ENCODE peak calls at places on chromosomes 16 and 17, in five cellular contexts. S, J, M, Q and L are unnamed samples. For H3K9me3 and H3K4me1, the result is how much of the 10 kb centered on the place peaks cover.

GRCh38 chr16:68041783-68042182 is 18.7 kb downstream of the DUS2 start:
- DNase-seq in Q (no peak), J (no peak), M (no peak), S (no peak), L (no peak)

GRCh38 chr17:68800731-68801130 is 154.5 kb downstream of the ABCA8 start:
- DNase-seq in J (no peak), M (no peak), Q (no peak), S (no peak), L (no peak)

GRCh38 chr17:58413684-58414083 is 3.6 kb downstream of the RNF43 start:
- DNase-seq in M (no peak), S (no peak), Q (no peak), J (no peak), L (no peak)

GRCh38 chr17:48915459-48916282 is 7.5 kb downstream of the UBE2Z start:
- DNase-seq in S (no peak), M (peak), Q (no peak), J (no peak), L (peak)

GRCh38 chr16:69747115-69747514 is 7.6 kb downstream of the NOB1 start:
- DNase-seq in J (no peak), Q (no peak), M (no peak), S (no peak), L (no peak)

GRCh38 chr16:3691778-3692177 is 25.5 kb downstream of the TRAP1 start:
- DNase-seq in Q (no peak), M (no peak), J (no peak), S (peak), L (no peak)

GRCh38 chr16:1038932-1039331 is 33.6 kb upstream of the SSTR5 start:
- DNase-seq in S (peak), M (no peak), J (no peak), Q (no peak), L (no peak)

GRCh38 chr17:72336026-72336803 is 215.4 kb downstream of the SOX9 start:
- DNase-seq in M (no peak), Q (no peak), S (no peak), J (no peak), L (no peak)

GRCh38 chr17:29138991-29139682 is 41.1 kb downstream of the MYO18A start:
- DNase-seq in Q (peak), M (no peak), S (peak), J (peak), L (no peak)

GRCh38 chr16:72284042-72284789 is 112.3 kb upstream of the PMFBP1 start:
- DNase-seq in J (no peak), M (no peak), S (no peak), Q (no peak), L (no peak)

GRCh38 chr17:70169707-70170597 is 620 bp downstream of the KCNJ2 start:
- DNase-seq in Q (no peak), M (no peak), S (peak), J (no peak), L (no peak)

GRCh38 chr16:53041196-53041977 is 11.3 kb downstream of the CHD9NB start:
- DNase-seq in S (peak), M (no peak), Q (no peak), J (no peak), L (no peak)

GRCh38 chr16:49594706-49595534 is 221.3 kb downstream of the C16orf78 start:
- DNase-seq in S (no peak), J (no peak), Q (no peak), M (no peak), L (no peak)

GRCh38 chr17:19313066-19313745 is 49.3 kb downstream of the B9D1 start:
- DNase-seq in Q (no peak), M (no peak), J (no peak), S (no peak), L (no peak)

GRCh38 chr16:50613281-50613991 is 65.2 kb downstream of the NKD1 start:
- DNase-seq in Q (no peak), J (no peak), S (peak), M (no peak), L (no peak)

GRCh38 chr17:64585146-64585545 is 77.0 kb downstream of the SMURF2 start:
- DNase-seq in J (no peak), Q (no peak), S (no peak), M (no peak), L (no peak)

GRCh38 chr17:19248923-19249574 is 11.9 kb downstream of the EPN2 start:
- DNase-seq in S (peak), Q (no peak), J (no peak), M (no peak), L (no peak)

GRCh38 chr17:28117304-28117703 is 74.8 kb downstream of the NLK start:
- DNase-seq in M (no peak), J (no peak), S (no peak), Q (no peak), L (no peak)

GRCh38 chr17:33745047-33745783 is 452.1 kb upstream of the ASIC2 start:
- DNase-seq in J (no peak), M (no peak), Q (no peak), S (no peak), L (no peak)

GRCh38 chr17:20092292-20092867 is 83.2 kb downstream of the SPECC1 start:
- DNase-seq in J (no peak), Q (no peak), S (no peak), M (no peak), L (no peak)

GRCh38 chr17:34519286-34519685 is 60.1 kb upstream of the TMEM132E start:
- DNase-seq in S (no peak), Q (no peak), J (no peak), M (peak), L (no peak)

GRCh38 chr17:32491371-32492280 is 4.8 kb downstream of the CDK5R1 start:
- DNase-seq in S (no peak), M (no peak), J (no peak), Q (peak), L (no peak)

GRCh38 chr17:67770539-67770938 is 52.8 kb downstream of the NOL11 start:
- DNase-seq in J (no peak), M (no peak), Q (no peak), S (no peak), L (no peak)

GRCh38 chr16:27725271-27726010 is 175.5 kb downstream of the KATNIP start:
- DNase-seq in S (no peak), J (no peak), Q (no peak), M (no peak), L (no peak)

GRCh38 chr16:4500283-4500682 is 24.1 kb downstream of the HMOX2 start:
- DNase-seq in S (no peak), J (no peak), Q (no peak), M (peak), L (no peak)

GRCh38 chr16:67538666-67539101 is 10.1 kb downstream of the RIPOR1 start:
- DNase-seq in Q (no peak), S (peak), M (no peak), J (no peak), L (no peak)

GRCh38 chr16:67872131-67872630 is 671 bp upstream of the EDC4 start:
- DNase-seq in M (no peak), S (peak), Q (no peak), J (no peak), L (no peak)

GRCh38 chr17:35846055-35846809 is 22.5 kb downstream of the HEATR9 start:
- DNase-seq in M (no peak), S (no peak), Q (no peak), J (no peak), L (no peak)

DNA sequence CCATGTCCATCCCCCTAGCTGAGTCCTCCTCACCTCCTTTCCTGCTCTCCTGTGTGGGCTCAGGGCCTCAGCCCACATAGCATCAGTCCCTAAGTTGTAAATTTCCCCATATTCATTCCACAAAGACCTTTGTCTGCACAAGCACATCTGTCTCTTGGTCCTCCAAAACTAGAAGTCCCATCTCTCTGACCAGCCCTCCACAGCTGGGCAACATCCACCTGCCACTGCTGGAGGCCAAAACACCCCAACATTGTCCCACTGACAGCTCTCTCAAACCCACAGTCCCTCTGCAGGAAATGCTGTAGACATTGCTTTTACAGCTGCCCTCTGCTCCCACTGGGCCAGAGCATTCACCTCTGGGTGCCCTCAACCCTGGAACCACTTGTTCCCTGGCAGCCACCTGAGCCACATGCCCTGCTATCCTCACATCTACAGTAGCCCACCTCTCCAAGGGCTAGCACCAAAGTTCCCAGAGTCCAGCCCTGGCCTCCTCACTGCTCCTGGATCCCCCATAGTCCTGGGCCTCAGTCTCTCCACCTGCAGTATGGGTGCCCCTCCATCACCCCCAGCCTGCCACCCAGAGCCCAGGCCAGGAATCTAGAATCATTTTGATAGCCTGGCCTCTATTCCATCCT is 1722.7 kb downstream of the TP53TG3F start:
- DNase-seq in S (no peak), J (no peak), Q (no peak), M (no peak), L (no peak)
- H3K9me3 ChIP-seq in S (under half), J (under half), Q (under half), M (under half), L (under half)

GRCh38 chr17:74860229-74860998 is 729 bp upstream of the GRIN2C start:
- DNase-seq in S (no peak), M (no peak), J (no peak), Q (no peak), L (no peak)

GRCh38 chr17:74860999-74861553 is 1.4 kb upstream of the GRIN2C start:
- DNase-seq in M (no peak), J (no peak), Q (no peak), S (no peak), L (no peak)

GRCh38 chr17:74858672-74859438 is 830 bp downstream of the GRIN2C start:
- DNase-seq in S (no peak), M (no peak), J (no peak), Q (no peak), L (no peak)

GRCh38 chr17:74861554-74862107 is 1.9 kb upstream of the GRIN2C start:
- DNase-seq in J (no peak), Q (no peak), S (peak), M (no peak), L (no peak)

DNA sequence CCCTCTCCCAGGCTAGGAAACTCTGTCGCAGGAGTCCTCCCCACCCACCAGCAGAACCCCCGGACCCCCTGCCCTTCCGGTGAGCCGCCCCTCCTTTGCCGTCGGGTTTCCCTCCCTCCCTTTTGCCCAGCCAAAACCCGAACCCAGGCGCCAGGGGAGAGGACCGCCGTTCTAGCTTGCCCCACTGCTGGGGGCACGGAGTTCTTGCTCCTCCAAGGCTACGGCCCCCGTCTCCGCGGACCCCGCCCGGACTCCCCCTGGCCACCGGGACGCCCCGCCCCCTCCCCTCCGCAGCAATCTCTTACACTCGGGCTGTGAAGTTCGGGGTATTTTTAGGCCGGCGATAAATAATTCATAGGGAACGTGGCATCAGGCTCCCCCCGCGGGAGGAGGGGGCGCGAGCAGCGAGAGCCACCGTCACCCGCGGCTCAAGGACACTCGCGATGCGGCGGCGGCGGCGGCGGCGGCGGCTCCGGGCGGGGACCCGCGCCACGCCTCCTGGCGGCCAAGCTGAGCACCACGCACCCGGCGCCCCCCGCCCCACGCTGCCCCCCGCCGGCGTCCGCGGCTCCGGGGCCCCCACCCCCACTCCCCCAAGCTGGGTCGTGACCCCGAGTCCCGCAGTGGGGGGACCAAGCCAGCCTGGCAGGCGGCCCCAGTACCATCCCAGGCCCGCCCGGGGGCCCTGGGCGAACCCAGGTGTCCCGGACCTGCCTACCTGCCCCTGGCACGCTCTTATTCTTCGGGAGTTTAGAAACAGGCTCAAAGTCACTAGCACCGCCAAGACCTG is at the start of gene GRIN2C:
- DNase-seq in M (no peak), J (no peak), S (peak), Q (no peak), L (no peak)
- H3K4me3 ChIP-seq in M (peak), J (no peak), S (peak), Q (no peak), L (peak)

GRCh38 chr17:80592243-80592642 is 47.6 kb downstream of the RPTOR start:
- DNase-seq in S (no peak), J (no peak), M (no peak), Q (no peak), L (no peak)

GRCh38 chr17:80593171-80593570 is 48.5 kb downstream of the RPTOR start:
- DNase-seq in M (no peak), J (no peak), S (no peak), Q (no peak), L (no peak)

GRCh38 chr17:80596760-80597608 is 52.3 kb downstream of the RPTOR start:
- DNase-seq in M (no peak), Q (no peak), S (no peak), J (no peak), L (no peak)

GRCh38 chr17:80591788-80592187 is 47.1 kb downstream of the RPTOR start:
- DNase-seq in J (no peak), Q (no peak), S (no peak), M (no peak), L (no peak)

GRCh38 chr17:80594666-80595269 is 50.1 kb downstream of the RPTOR start:
- DNase-seq in S (no peak), Q (no peak), M (no peak), J (no peak), L (no peak)
- H3K4me1 ChIP-seq in S (under half), Q (under half), M (under half), J (under half), L (under half)

GRCh38 chr16:10579575-10579964 is 828 bp downstream of the EMP2 start:
- DNase-seq in Q (no peak), J (no peak), S (no peak), M (no peak), L (no peak)
- H3K9me3 ChIP-seq in Q (under half), J (under half), S (under half), M (under half), L (under half)

DNA sequence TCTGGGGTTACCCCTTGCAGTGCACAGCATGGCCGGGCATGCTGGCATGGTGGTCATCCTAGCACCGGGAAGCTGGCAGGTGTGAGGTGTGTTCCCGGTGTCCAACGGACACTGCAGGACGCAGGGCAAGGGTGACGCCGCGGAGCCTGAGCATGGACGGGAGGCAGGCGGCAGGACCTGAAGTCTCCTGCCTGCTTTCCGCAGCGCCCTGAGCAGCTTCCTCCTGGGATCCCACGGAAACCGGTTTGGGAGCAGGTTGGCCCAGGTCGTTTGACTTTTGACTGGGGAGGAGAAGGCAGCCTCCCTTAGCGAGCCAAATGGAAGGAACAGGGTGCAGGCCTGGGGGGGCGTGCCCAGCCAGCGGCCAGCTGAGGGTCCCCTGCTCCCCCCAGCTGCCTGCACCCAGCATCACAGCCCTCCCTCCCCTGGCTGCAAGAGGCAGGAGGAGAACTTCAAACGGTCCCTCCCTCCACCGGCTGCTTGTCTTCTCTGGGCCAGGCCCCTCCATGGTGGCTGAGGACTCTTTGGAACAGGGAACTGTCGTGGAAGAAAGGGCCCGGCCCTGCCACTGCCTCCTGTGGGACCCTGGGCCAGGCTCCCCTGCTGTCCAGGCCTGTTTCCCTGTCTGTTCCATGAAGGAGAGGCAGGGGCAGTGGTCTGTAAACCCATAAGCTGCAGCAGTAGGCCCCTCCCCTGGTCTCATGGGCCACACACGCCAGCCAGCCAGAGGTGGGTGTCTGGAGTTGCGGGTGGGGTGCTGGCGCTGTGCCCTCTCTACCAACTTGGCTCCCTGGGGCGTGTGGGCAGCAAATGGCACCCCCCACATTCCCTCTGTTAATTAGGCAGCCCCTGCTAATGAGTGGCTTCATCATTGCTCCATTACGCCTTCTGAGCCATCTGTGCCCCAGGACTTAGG is 7.9 kb upstream of the ADGRG1 start:
- DNase-seq in M (no peak), J (peak), Q (no peak), S (no peak), L (no peak)
- H3K4me3 ChIP-seq in M (no peak), J (peak), Q (no peak), S (no peak), L (no peak)

GRCh38 chr17:82237083-82237745 is 8.4 kb downstream of the SLC16A3 start:
- DNase-seq in Q (no peak), S (peak), M (no peak), J (no peak), L (no peak)

GRCh38 chr17:82239401-82239925 is 10.6 kb downstream of the SLC16A3 start:
- DNase-seq in S (peak), M (no peak), Q (no peak), J (no peak), L (no peak)

GRCh38 chr17:82239926-82240505 is 11.2 kb downstream of the SLC16A3 start:
- DNase-seq in Q (no peak), S (peak), M (no peak), J (no peak), L (no peak)

GRCh38 chr17:82237746-82238561 is 9.1 kb downstream of the SLC16A3 start:
- DNase-seq in J (no peak), M (no peak), Q (no peak), S (no peak), L (no peak)

DNA sequence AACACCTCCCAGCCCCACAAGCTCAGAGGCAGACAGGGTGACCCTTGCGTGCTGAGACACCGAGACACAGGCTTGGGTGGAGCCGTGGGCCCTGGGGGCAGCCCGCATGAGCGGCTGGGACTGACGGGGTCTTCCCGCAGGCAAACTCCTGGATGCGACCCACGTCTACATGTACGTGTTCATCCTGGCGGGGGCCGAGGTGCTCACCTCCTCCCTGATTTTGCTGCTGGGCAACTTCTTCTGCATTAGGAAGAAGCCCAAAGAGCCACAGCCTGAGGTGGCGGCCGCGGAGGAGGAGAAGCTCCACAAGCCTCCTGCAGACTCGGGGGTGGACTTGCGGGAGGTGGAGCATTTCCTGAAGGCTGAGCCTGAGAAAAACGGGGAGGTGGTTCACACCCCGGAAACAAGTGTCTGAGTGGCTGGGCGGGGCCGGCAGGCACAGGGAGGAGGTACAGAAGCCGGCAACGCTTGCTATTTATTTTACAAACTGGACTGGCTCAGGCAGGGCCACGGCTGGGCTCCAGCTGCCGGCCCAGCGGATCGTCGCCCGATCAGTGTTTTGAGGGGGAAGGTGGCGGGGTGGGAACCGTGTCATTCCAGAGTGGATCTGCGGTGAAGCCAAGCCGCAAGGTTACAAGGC is 9.8 kb downstream of the SLC16A3 start:
- DNase-seq in M (peak), Q (peak), S (peak), J (peak), L (peak)
- H3K4me1 ChIP-seq in M (half or more), Q (under half), S (under half), J (half or more), L (half or more)

GRCh38 chr16:89466920-89467319 is 23.4 kb downstream of the ANKRD11 start:
- DNase-seq in Q (no peak), J (no peak), M (no peak), S (no peak), L (no peak)
- H3K9me3 ChIP-seq in Q (under half), J (under half), M (under half), S (under half), L (under half)